ENCODE peak calls at places on chromosomes 7 and 10, in five cellular contexts. J is A549, F is NB4, O is GM12878, D is HepG2. Z is an unnamed sample.

GRCh38 chr7:121475806-121476205 is 79.7 kb upstream of the FAM3C start:
- DNase-seq in D (peak), O (no peak), F (no peak), J (no peak), Z (no peak)

GRCh38 chr10:88851706-88852105 is at the start of gene ANKRD22:
- DNase-seq in F (peak), O (no peak), J (peak), D (no peak), Z (no peak)

GRCh38 chr7:151251328-151251925 is 2.9 kb upstream of the SMARCD3 start:
- DNase-seq in J (peak), O (no peak), D (no peak), F (no peak), Z (no peak)

GRCh38 chr7:24755541-24756416 is 1.5 kb downstream of the GSDME start:
- DNase-seq in J (no peak), F (peak), O (peak), D (peak), Z (no peak)

GRCh38 chr10:8392216-8392615 is 337.7 kb downstream of the GATA3 start:
- DNase-seq in F (no peak), J (peak), D (no peak), O (no peak), Z (no peak)

GRCh38 chr10:4067552-4068254 is 282.7 kb upstream of the KLF6 start:
- DNase-seq in J (no peak), D (no peak), F (peak), O (no peak), Z (no peak)

GRCh38 chr10:43355749-43356371 is 15.6 kb upstream of the FXYD4 start:
- DNase-seq in O (no peak), F (peak), D (peak), J (peak), Z (no peak)

GRCh38 chr10:64067009-64067606 is 545.9 kb downstream of the REEP3 start:
- DNase-seq in J (no peak), O (no peak), D (no peak), F (no peak), Z (no peak)

GRCh38 chr10:114389429-114389828 is 14.9 kb downstream of the AFAP1L2 start:
- DNase-seq in D (no peak), F (no peak), O (no peak), J (peak), Z (no peak)

GRCh38 chr7:116534790-116535189 is 10.0 kb downstream of the CAV1 start:
- DNase-seq in O (no peak), D (no peak), J (no peak), F (no peak), Z (no peak)

GRCh38 chr10:31615129-31615528 is 296.1 kb downstream of the ZEB1 start:
- DNase-seq in J (no peak), O (no peak), D (no peak), F (no peak), Z (no peak)

GRCh38 chr10:49228677-49229076 is 40.5 kb upstream of the TMEM273 start:
- DNase-seq in D (no peak), J (no peak), F (no peak), O (no peak), Z (no peak)

GRCh38 chr10:89887830-89888229 is 186.4 kb downstream of the KIF20B start:
- DNase-seq in O (no peak), F (no peak), D (no peak), J (peak), Z (no peak)

GRCh38 chr10:26703974-26704373 is 6.5 kb downstream of the PDSS1 start:
- DNase-seq in J (no peak), O (no peak), F (no peak), D (no peak), Z (no peak)

GRCh38 chr10:21860718-21861117 is 142.8 kb downstream of the DNAJC1 start:
- DNase-seq in F (peak), O (peak), D (no peak), J (no peak), Z (no peak)

GRCh38 chr7:10723832-10724231 is 249.8 kb upstream of the PHF14 start:
- DNase-seq in F (no peak), D (no peak), O (no peak), J (no peak), Z (no peak)

GRCh38 chr10:99977916-99978315 is 31.8 kb downstream of the DNMBP start:
- DNase-seq in O (no peak), J (no peak), F (no peak), D (no peak), Z (no peak)

GRCh38 chr7:121123028-121123427 is 134.5 kb downstream of the CPED1 start:
- DNase-seq in J (no peak), F (no peak), O (no peak), D (no peak), Z (no peak)

GRCh38 chr7:3897430-3898385 is 596.7 kb downstream of the SDK1 start:
- DNase-seq in F (peak), J (peak), D (peak), O (no peak), Z (peak)

DNA sequence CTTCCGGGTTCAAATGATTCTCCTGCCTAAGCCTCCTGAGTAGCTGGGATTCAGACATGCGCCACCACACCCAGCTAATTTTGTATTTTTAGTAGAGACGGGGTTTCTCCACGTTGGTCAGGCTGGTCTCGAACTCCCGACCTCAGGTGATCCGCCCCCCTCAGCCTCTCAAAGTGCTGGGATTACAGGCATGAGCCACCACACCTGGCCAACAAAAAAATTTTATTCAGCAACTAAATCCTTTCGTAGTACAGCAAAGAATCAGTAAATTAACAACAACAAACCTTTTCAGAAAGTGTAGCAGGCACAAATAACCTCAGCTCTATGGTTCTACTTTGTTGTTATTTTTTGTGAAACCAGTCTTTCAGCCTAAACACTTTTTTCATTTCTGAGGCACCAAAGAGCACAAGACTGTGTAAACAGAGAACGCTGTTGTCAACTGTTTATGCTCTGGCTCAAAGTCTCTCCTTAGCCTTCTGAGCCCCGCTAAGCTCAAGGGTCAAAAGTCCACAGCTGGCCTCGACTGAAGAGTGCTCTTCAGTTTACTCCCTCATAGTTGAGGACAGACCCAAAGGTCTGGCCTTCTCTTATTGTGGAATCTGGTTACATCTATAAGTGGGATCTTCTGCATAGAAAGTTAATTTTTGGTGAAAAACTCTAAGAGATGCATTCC is 24.7 kb upstream of the DDX50 start:
- DNase-seq in F (no peak), D (peak), J (no peak), O (no peak), Z (no peak)
- TF ChIP-seq MAX in F (no peak), D (peak), J (no peak), O (no peak), Z (no peak)

DNA sequence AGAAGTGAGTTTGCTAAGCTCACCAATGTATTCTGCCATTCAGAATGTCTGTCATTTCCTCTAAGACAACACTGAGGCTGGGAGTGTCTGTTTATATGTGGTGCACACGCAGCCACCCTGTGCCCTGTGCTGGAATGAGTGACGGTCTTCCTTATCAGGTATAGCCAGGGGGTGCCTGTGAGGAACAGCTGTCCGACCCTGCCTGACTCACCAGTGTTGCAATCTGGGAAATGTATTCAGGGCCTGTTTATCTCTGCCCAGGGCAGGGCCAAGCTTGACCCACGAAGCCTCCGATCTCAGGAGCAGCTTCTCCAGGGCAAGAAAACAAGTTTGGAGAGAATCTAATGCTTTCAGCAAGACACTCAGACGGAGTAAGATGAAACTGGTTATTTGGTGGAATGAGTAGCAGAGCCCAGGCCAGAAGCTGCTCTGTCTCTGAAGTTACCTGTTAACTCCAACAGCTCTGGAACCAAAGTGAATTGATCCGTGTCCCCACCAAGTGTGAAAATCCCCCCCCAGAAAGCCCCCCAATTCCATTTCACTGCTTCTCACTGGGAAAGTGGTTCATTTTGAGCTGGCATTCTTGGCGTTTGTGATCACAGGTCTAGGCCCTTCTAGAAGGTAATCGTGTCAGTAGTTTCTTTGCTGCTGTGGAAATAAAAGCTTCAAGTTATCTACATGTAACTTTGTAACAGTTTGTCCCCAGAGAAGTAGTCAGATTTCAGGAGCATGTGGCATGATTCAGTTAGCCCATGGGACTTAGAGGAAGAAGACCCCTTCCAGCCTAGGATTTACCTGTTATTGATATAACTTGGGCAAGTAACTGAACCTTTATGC is 6.1 kb upstream of the UBE2H start:
- DNase-seq in F (peak), J (peak), O (no peak), D (peak), Z (peak)
- TF ChIP-seq MYC in F (peak), J (peak), O (no peak), D (peak), Z (no peak)

GRCh38 chr10:132883391-132883881 is 58.9 kb downstream of the CFAP46 start:
- DNase-seq in F (no peak), J (no peak), D (no peak), O (no peak), Z (no peak)

GRCh38 chr10:132886211-132887099 is 55.9 kb downstream of the CFAP46 start:
- DNase-seq in D (peak), F (peak), J (peak), O (no peak), Z (no peak)

GRCh38 chr10:132884691-132885271 is 57.6 kb downstream of the CFAP46 start:
- DNase-seq in O (no peak), F (no peak), D (no peak), J (no peak), Z (no peak)

GRCh38 chr10:132884041-132884440 is 58.3 kb downstream of the CFAP46 start:
- DNase-seq in O (no peak), J (no peak), D (no peak), F (no peak), Z (no peak)

GRCh38 chr10:132885451-132886210 is 56.7 kb downstream of the CFAP46 start:
- DNase-seq in J (no peak), D (no peak), O (no peak), F (no peak), Z (no peak)
- TF ChIP-seq MAX in J (no peak), D (no peak), O (no peak), F (no peak), Z (no peak)

GRCh38 chr10:34407227-34407626 is 407.9 kb downstream of the PARD3 start:
- DNase-seq in D (no peak), O (no peak), J (peak), F (peak), Z (no peak)
- TF ChIP-seq MYC in D (no peak), O (no peak), J (no peak), F (peak), Z (no peak)

DNA sequence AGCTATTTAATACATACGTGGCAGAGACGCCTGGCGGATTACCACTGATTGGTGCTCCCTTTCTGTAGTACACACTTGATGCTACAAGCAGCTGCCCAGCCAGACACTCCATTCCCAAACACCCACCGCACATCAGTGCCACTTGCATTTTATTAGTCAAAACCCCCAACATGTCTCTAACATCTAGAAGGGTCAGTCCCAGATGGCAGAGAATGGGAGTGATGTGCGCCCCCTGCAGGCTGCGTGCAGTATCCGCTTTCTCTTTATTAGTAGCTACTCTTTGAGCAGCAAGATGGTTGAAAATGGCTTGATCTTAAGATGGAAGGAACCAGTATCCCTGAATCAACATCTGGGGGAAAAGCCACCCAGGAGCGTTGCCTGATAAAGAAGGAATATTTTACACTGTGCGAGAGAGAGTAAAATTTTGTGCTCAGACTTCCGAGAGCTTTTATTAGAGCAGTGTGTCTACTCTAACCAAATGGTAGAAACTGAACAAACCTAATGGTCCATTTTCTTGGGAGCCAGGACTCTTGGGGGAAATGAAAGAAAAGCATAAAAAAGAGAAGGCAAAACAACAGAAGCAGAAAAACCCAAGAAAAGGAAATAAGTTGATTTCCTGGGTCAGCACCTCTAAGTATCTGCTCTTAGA is 78.3 kb downstream of the ST8SIA6 start:
- DNase-seq in F (peak), O (no peak), D (peak), J (peak), Z (peak)
- TF ChIP-seq MAX in F (no peak), O (no peak), D (no peak), J (no peak), Z (no peak)

DNA sequence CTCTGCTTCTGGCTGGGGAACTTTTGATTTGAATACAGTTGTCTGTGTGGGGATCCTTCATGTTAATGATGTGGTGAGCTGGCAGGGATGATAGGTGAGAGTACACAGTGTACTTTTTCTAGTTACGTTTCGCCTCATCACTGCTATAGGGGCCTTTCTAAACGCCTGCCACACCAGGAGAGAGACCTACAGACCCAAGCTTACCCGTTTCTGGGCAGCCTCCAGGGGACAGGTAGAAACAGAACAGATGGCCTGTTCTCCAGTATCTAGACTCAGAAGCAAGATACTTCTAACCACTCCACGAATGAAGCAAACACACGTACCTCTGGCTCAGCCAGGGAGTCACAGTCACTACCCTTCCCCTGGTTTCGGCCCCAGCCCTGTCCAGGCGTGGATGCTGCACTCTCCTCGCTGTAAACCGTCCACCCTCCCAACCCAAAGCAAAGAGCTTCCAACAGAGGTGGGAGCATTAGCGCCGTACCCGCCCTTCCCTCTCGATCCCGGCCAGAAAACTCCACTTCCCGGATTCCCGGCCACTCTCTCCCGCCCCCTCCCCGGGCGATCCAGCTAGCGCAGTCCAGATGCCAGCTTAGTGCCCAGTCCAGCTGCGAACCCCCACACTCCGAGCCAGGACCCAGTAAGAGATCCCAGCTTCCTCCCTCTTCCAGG is 1.2 kb downstream of the CCDC6 start:
- DNase-seq in F (peak), J (no peak), D (no peak), O (no peak), Z (no peak)
- TF ChIP-seq MYC in F (no peak), J (no peak), D (no peak), O (no peak), Z (no peak)

GRCh38 chr7:40101201-40101600 is 33.2 kb downstream of the MPLKIP start:
- DNase-seq in J (no peak), D (no peak), F (no peak), O (no peak), Z (no peak)
- TF ChIP-seq MAX in J (no peak), D (no peak), F (no peak), O (no peak), Z (no peak)

GRCh38 chr7:106611911-106612310 is 49.0 kb downstream of the CCDC71L start:
- DNase-seq in O (no peak), D (no peak), J (no peak), F (no peak), Z (no peak)

GRCh38 chr7:106610996-106611886 is 49.7 kb downstream of the CCDC71L start:
- DNase-seq in D (no peak), O (peak), F (no peak), J (no peak), Z (no peak)

GRCh38 chr7:106606120-106606519 is 54.8 kb downstream of the CCDC71L start:
- DNase-seq in J (no peak), D (no peak), F (no peak), O (no peak), Z (no peak)

GRCh38 chr7:106609416-106609815 is 51.5 kb downstream of the CCDC71L start:
- DNase-seq in J (no peak), F (no peak), O (no peak), D (no peak), Z (no peak)

GRCh38 chr7:106608664-106609063 is 52.3 kb downstream of the CCDC71L start:
- DNase-seq in F (no peak), D (no peak), J (no peak), O (no peak), Z (no peak)
- TF ChIP-seq MYC in F (no peak), D (no peak), J (no peak), O (no peak), Z (no peak)

GRCh38 chr7:143396182-143396581 is 12.5 kb downstream of the EPHA1 start:
- DNase-seq in D (no peak), J (no peak), O (no peak), F (no peak), Z (no peak)
- TF ChIP-seq MAX in D (peak), J (no peak), O (no peak), F (no peak), Z (no peak)

Z was measured in K562.